ENCODE peak calls at places on chromosome 5, in eight cellular contexts. I is dorsolateral prefrontal cortex, Q is colonic mucosa, Z is heart left ventricle, B is Caco-2, K is BJ, P is cardiac fibroblast, Y is lung. H is an unnamed sample.

GRCh38 chr5:128290152-128290858 is 206.7 kb downstream of the SLC12A2 start:
- DNase-seq in P (peak; percentile 5), I (no peak), B (no peak), Y (no peak), Z (no peak), K (no peak), Q (no peak), H (no peak)

GRCh38 chr5:83895860-83896259 is 175.2 kb upstream of the HAPLN1 start:
- DNase-seq in K (no peak), P (no peak), Q (no peak), I (no peak), Y (no peak), B (no peak), Z (no peak), H (no peak)

GRCh38 chr5:31894131-31894530 is 255.2 kb downstream of the PDZD2 start:
- DNase-seq in Y (no peak), Z (no peak), K (no peak), B (no peak), Q (no peak), P (no peak), I (no peak), H (no peak)

GRCh38 chr5:124207118-124207517 is 539.3 kb downstream of the ZNF608 start:
- DNase-seq in K (no peak), I (no peak), Z (no peak), B (no peak), Y (no peak), P (no peak), Q (no peak), H (no peak)

GRCh38 chr5:3010301-3010952 is 258.9 kb upstream of the IRX2 start:
- DNase-seq in Z (no peak), I (no peak), Y (no peak), P (no peak), B (no peak), Q (no peak), K (no peak), H (no peak)

GRCh38 chr5:75044406-75044805 is 8.0 kb downstream of the GCNT4 start:
- DNase-seq in K (no peak), I (no peak), Z (no peak), P (no peak), Q (no peak), B (no peak), Y (no peak), H (no peak)

GRCh38 chr5:58240286-58240685 is 219.6 kb downstream of the PLK2 start:
- DNase-seq in Q (no peak), I (no peak), P (peak; percentile 30), K (no peak), Z (no peak), Y (no peak), B (no peak), H (no peak)

GRCh38 chr5:73998496-73998895 is 372.5 kb downstream of the ARHGEF28 start:
- DNase-seq in B (no peak), P (peak; percentile 16), Y (no peak), Q (no peak), I (no peak), K (no peak), Z (no peak), H (no peak)

GRCh38 chr5:135660826-135661555 is 82.2 kb upstream of the CXCL14 start:
- DNase-seq in I (no peak), Y (peak; percentile 10), K (no peak), Q (no peak), B (no peak), Z (no peak), P (no peak), H (no peak)

GRCh38 chr5:77892061-77893010 is 116.2 kb upstream of the TBCA start:
- DNase-seq in K (no peak), Q (peak; percentile 20), Z (no peak), P (no peak), Y (no peak), I (no peak), B (no peak), H (peak; percentile 3)

GRCh38 chr5:141512390-141513020 is 23.6 kb downstream of the PCDHGC5 start:
- DNase-seq in K (no peak), Q (peak; percentile 94), P (peak; percentile 72), Y (peak; percentile 90), B (peak; percentile 64), Z (peak; percentile 89), I (peak; percentile 85), H (peak; percentile 86)

GRCh38 chr5:41151562-41151961 is 61.8 kb downstream of the C6 start:
- DNase-seq in I (no peak), Q (no peak), P (peak; percentile 88), K (no peak), Z (no peak), Y (no peak), B (no peak), H (no peak)

GRCh38 chr5:77180167-77181081 is 30.1 kb upstream of the PDE8B start:
- DNase-seq in K (no peak), P (no peak), Z (peak; percentile 64), B (no peak), Q (peak; percentile 31), Y (no peak), I (peak; percentile 15), H (peak; percentile 59)

GRCh38 chr5:141914154-141914743 is 9.4 kb upstream of the DELE1 start:
- DNase-seq in I (peak; percentile 62), P (peak; percentile 11), K (no peak), B (peak; percentile 51), Z (peak; percentile 76), Q (peak; percentile 60), Y (peak; percentile 46), H (peak; percentile 55)

GRCh38 chr5:169433221-169433651 is 132.3 kb upstream of the SLIT3 start:
- DNase-seq in P (no peak), Z (no peak), K (no peak), Q (no peak), Y (no peak), B (no peak), I (no peak), H (no peak)

GRCh38 chr5:172726966-172727365 is 44.0 kb downstream of the DUSP1 start:
- DNase-seq in Q (no peak), Z (peak; percentile 45), K (no peak), B (no peak), Y (no peak), I (no peak), P (no peak), H (no peak)

GRCh38 chr5:93281980-93282772 is 298.8 kb downstream of the NR2F1-AS1 start:
- DNase-seq in K (no peak), B (no peak), Q (no peak), Y (no peak), P (no peak), Z (no peak), I (no peak), H (no peak)

GRCh38 chr5:65262590-65263189 is 219.0 kb downstream of the ADAMTS6 start:
- DNase-seq in Q (no peak), P (peak; percentile 94), Y (no peak), Z (no peak), B (no peak), K (peak; percentile 69), I (no peak), H (no peak)

GRCh38 chr5:100758780-100759179 is 144.3 kb downstream of the ST8SIA4 start:
- DNase-seq in Y (no peak), Z (no peak), B (no peak), Q (no peak), K (no peak), I (no peak), P (no peak), H (no peak)

GRCh38 chr5:161850491-161850890 is 2.6 kb downstream of the GABRA1 start:
- DNase-seq in P (no peak), Q (no peak), I (peak; percentile 37), Z (no peak), K (no peak), B (no peak), Y (no peak), H (no peak)

GRCh38 chr5:54442271-54442670 is 13.2 kb upstream of the HSPB3 start:
- DNase-seq in Z (no peak), K (no peak), I (no peak), Q (no peak), P (no peak), B (no peak), Y (no peak), H (no peak)

GRCh38 chr5:54443264-54443663 is 12.2 kb upstream of the HSPB3 start:
- DNase-seq in Q (no peak), P (peak; percentile 68), I (no peak), Y (no peak), Z (no peak), B (no peak), K (no peak), H (peak; percentile 7)

GRCh38 chr5:54445691-54446090 is 9.8 kb upstream of the HSPB3 start:
- DNase-seq in Z (no peak), I (no peak), P (no peak), B (no peak), K (no peak), Q (no peak), Y (no peak), H (no peak)

GRCh38 chr5:54438601-54439399 is 16.7 kb upstream of the HSPB3 start:
- DNase-seq in Y (no peak), K (no peak), Z (no peak), P (no peak), B (peak; percentile 77), Q (no peak), I (no peak), H (no peak)

GRCh38 chr5:54440456-54440893 is 15.0 kb upstream of the HSPB3 start:
- DNase-seq in B (peak; percentile 83), Z (no peak), K (no peak), I (no peak), Q (no peak), P (no peak), Y (no peak), H (no peak)
- H3K4me3 ChIP-seq in B (no peak overlapping the region), Z (no peak overlapping the region), K (no peak overlapping the region), I (no peak overlapping the region), Q (no peak overlapping the region), P (no peak overlapping the region), Y (no peak overlapping the region), H (no peak overlapping the region)

DNA sequence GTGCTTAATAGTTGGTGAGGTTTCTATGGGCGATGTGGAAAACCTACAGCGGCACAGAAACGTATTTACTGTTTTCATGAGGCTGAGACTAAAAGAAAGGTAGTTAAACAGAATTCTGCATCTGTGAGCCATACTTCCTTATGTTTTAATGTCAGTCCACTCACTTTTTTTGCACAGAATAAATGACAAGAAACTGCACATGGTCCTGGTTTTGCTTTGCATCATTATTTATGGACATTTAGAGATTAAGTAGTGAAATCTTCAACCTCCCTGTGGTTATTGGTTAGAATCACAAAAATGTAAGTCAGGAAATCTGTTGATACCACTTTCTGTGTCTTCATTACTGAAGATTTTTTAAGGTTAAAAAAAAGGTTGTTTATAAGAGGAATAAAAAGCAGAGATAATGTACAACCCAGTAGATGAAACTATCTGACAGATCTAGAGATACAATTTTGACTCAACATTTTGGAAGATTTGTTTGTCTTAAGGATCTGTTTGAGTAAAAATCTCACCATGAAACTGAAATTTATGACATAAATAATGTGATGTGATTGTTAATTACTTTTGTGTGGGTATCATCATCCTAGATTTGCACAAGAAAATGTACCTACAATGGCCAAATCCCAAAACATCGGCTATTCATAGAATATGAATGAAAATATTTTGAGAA is 2.4 kb downstream of the PRR16 start:
- DNase-seq in Z (no peak), Y (no peak), P (no peak), K (no peak), B (no peak), Q (no peak), I (no peak), H (no peak)
- H3K4me3 ChIP-seq in Z (peak overlapping the region; percentile 87), Y (no peak overlapping the region), P (peak overlapping the region; percentile 89), K (peak overlapping the region; percentile 63), B (no peak overlapping the region), Q (no peak overlapping the region), I (peak overlapping the region; percentile 67), H (no peak overlapping the region)

GRCh38 chr5:19002111-19002510 is 985.9 kb downstream of the CDH18 start:
- DNase-seq in B (no peak), P (no peak), K (no peak), Z (no peak), Y (no peak), Q (no peak), I (no peak), H (no peak)
- H3K4me3 ChIP-seq in B (no peak overlapping the region), P (no peak overlapping the region), K (no peak overlapping the region), Z (no peak overlapping the region), Y (no peak overlapping the region), Q (no peak overlapping the region), I (no peak overlapping the region), H (no peak overlapping the region)

GRCh38 chr5:181186902-181187499 is 18.0 kb downstream of the TRIM7 start:
- DNase-seq in B (no peak), K (no peak), Q (no peak), I (no peak), P (no peak), Y (no peak), Z (peak; percentile 13), H (no peak)
- H3K4me3 ChIP-seq in B (peak overlapping the region; percentile 39), K (no peak overlapping the region), Q (no peak overlapping the region), I (no peak overlapping the region), P (no peak overlapping the region), Y (no peak overlapping the region), Z (peak overlapping the region; percentile 87), H (no peak overlapping the region)

H was measured in mucosa of descending colon.